ENCODE peak calls at places on chromosomes 6 and 20, in six cellular contexts. M is MM.1S, T is DND-41, K is heart left ventricle, Q is transverse colon, W is HL-60. X is an unnamed sample.

GRCh38 chr6:127225497-127225896 is 41.2 kb upstream of the RNF146 start:
- DNase-seq in Q (no peak), W (no peak), K (no peak), T (no peak), M (no peak), X (no peak)

GRCh38 chr6:57242505-57242904 is 20.4 kb upstream of the RAB23 start:
- DNase-seq in Q (no peak), M (no peak), W (no peak), T (no peak), K (no peak), X (no peak)

GRCh38 chr6:33960345-33961313 is 156.8 kb upstream of the MLN start:
- DNase-seq in M (no peak), W (no peak), Q (no peak), K (peak; percentile 47), T (no peak), X (no peak)

GRCh38 chr20:44134897-44135810 is 51.8 kb downstream of the JPH2 start:
- DNase-seq in W (no peak), K (no peak), T (no peak), M (no peak), Q (no peak), X (no peak)

GRCh38 chr6:120764312-120764711 is 570.0 kb downstream of the TBC1D32 start:
- DNase-seq in T (no peak), K (no peak), W (no peak), M (no peak), Q (no peak), X (no peak)

GRCh38 chr20:24494460-24494920 is 25.1 kb downstream of the SYNDIG1 start:
- DNase-seq in T (no peak), W (no peak), Q (no peak), K (no peak), M (no peak), X (no peak)

GRCh38 chr6:169793408-169793807 is 42.0 kb downstream of the ERMARD start:
- DNase-seq in K (no peak), Q (no peak), T (peak; percentile 93), W (no peak), M (no peak), X (peak; percentile 16)

GRCh38 chr20:1894951-1895673 is at the start of gene SIRPA:
- DNase-seq in T (peak; percentile 39), K (peak; percentile 81), Q (peak; percentile 49), M (peak; percentile 31), W (no peak), X (peak; percentile 44)

GRCh38 chr6:44537306-44538049 is 150.0 kb downstream of the CDC5L start:
- DNase-seq in M (no peak), K (no peak), W (no peak), T (no peak), Q (no peak), X (no peak)

GRCh38 chr20:22562620-22563019 is 21.8 kb downstream of the FOXA2 start:
- DNase-seq in K (no peak), W (no peak), T (no peak), Q (no peak), M (no peak), X (no peak)

GRCh38 chr6:110341671-110342304 is 16.4 kb downstream of the METTL24 start:
- DNase-seq in T (no peak), K (no peak), M (no peak), Q (no peak), W (no peak), X (no peak)

GRCh38 chr6:47403801-47404200 is 73.8 kb upstream of the CD2AP start:
- DNase-seq in Q (no peak), M (no peak), T (no peak), W (no peak), K (no peak), X (peak; percentile 60)

GRCh38 chr6:8499540-8499939 is 64.2 kb upstream of the SLC35B3 start:
- DNase-seq in Q (no peak), K (no peak), T (no peak), M (no peak), W (no peak), X (no peak)

GRCh38 chr6:32952817-32953739 is at the start of gene HLA-DMA:
- DNase-seq in M (peak; percentile 90), T (peak; percentile 61), K (peak; percentile 82), Q (peak; percentile 91), W (peak; percentile 93), X (peak; percentile 91)

GRCh38 chr6:144911322-144911721 is 626.2 kb downstream of the UTRN start:
- DNase-seq in K (no peak), Q (no peak), M (no peak), T (no peak), W (no peak), X (no peak)

GRCh38 chr6:34485321-34486060 is 19.6 kb downstream of the PACSIN1 start:
- DNase-seq in M (no peak), K (no peak), W (no peak), Q (no peak), T (no peak), X (no peak)

GRCh38 chr6:82588020-82588419 is 224.4 kb downstream of the TPBG start:
- DNase-seq in M (no peak), Q (no peak), K (no peak), T (no peak), W (no peak), X (no peak)

GRCh38 chr6:31711233-31711632 is 3.9 kb upstream of the LY6G6D start:
- DNase-seq in M (no peak), K (no peak), Q (peak; percentile 53), T (no peak), W (no peak), X (peak; percentile 63)

GRCh38 chr20:62725596-62726268 is 17.1 kb downstream of the NTSR1 start:
- DNase-seq in K (no peak), Q (no peak), W (no peak), M (no peak), T (no peak), X (no peak)

GRCh38 chr6:72042088-72042487 is 155.7 kb downstream of the RIMS1 start:
- DNase-seq in W (no peak), M (no peak), Q (no peak), T (no peak), K (no peak), X (no peak)

GRCh38 chr20:37396520-37397075 is 50.7 kb downstream of the SRC start:
- DNase-seq in T (no peak), M (no peak), Q (no peak), K (peak; percentile 44), W (no peak), X (no peak)

GRCh38 chr6:112470396-112470795 is 123.3 kb downstream of the RFPL4B start:
- DNase-seq in T (no peak), M (no peak), W (no peak), K (no peak), Q (no peak), X (no peak)

GRCh38 chr20:45445805-45446562 is 23.6 kb upstream of the WFDC2 start:
- DNase-seq in M (peak; percentile 56), T (peak; percentile 42), K (no peak), Q (peak; percentile 57), W (no peak), X (peak; percentile 56)

GRCh38 chr20:58614984-58615760 is 35.9 kb upstream of the STX16 start:
- DNase-seq in M (no peak), T (no peak), K (no peak), Q (no peak), W (no peak), X (no peak)

GRCh38 chr20:62805711-62806382 is 1.2 kb downstream of the OGFR start:
- DNase-seq in T (no peak), W (no peak), Q (no peak), K (peak; percentile 83), M (no peak), X (no peak)

GRCh38 chr6:42260424-42260888 is 42.8 kb upstream of the MRPS10 start:
- DNase-seq in M (no peak), T (no peak), K (no peak), Q (no peak), W (no peak), X (no peak)

GRCh38 chr6:42259841-42260395 is 42.3 kb upstream of the MRPS10 start:
- DNase-seq in Q (no peak), K (no peak), W (no peak), M (no peak), T (no peak), X (no peak)

GRCh38 chr6:42259286-42259685 is 41.6 kb upstream of the MRPS10 start:
- DNase-seq in K (no peak), W (no peak), T (no peak), M (no peak), Q (no peak), X (no peak)

GRCh38 chr6:42263165-42263852 is 45.6 kb upstream of the MRPS10 start:
- DNase-seq in W (no peak), M (no peak), K (no peak), T (no peak), Q (no peak), X (no peak)

GRCh38 chr6:42260972-42261371 is 43.3 kb upstream of the MRPS10 start:
- DNase-seq in M (no peak), Q (peak; percentile 28), W (no peak), K (no peak), T (peak; percentile 50), X (no peak)
- TF ChIP-seq CTCF in M (peak; percentile 37), Q (peak; percentile 47), W (no peak), K (peak; percentile 58), T (peak; percentile 68), X (peak; percentile 40)

DNA sequence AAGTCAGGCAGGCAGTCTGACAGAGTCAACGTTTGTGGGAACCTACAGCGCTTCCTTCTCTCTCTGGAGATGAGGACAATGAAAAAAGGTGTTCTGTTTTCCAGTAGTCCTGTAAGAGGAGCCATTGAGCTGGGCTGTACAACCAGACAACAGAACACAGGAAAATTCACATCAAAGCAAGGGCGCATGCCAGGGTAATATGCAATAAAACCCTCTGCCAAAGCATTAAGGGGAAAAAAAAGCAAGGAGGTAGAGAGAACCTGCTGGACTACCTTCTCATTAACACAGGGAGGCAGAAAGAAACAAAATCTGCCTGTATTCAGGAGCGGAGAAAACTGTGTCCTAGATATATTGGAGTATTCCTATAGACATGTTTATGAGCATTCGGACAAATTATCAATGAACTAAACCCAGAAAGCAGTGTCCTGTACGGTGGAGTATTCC is 1.3 kb downstream of the RNF24 start:
- DNase-seq in K (no peak), M (peak; percentile 74), T (peak; percentile 75), W (peak; percentile 80), Q (peak; percentile 68), X (peak; percentile 78)
- H3K4me3 ChIP-seq in K (no peak overlapping the region), M (peak overlapping the region; percentile 95), T (peak overlapping the region; percentile 95), W (peak overlapping the region; percentile 97), Q (peak overlapping the region; percentile 80), X (peak overlapping the region; percentile 79)

DNA sequence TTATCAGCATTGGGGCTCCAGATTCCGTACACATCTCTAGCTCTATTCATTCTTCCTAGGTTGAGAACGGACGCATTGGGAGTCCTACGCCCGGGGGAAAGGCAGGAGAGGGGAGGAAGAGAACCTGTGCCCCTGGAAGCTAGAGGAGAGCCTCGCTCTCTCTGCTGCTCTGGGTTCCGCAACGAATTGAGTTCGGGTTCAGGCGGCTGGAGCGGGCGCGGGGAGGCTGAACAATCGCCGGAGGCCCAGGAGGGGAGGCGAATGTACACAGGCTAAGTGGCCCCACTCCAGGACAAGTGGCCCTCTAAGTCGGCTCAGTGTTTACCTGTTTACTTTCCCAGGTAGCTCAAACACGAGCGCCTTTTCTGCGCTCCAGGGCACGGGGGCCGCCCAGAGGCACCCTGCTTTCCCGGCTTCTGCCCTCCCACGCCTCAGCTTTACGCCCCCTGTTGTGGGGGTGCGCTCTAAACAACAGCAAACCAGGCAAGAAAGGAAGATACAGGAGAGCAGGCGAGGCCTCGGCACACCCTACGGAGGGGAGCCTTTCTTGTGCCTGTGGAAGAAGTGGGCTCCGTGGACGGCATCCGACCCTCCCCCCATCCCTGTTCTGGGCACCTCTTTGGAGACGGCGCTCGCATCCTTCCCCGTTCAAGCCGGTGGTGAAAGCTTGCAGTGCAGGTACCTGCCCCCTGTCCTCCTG is 4.6 kb upstream of the NKX2-2 start:
- DNase-seq in M (no peak), Q (no peak), K (no peak), W (no peak), T (no peak), X (no peak)
- H3K27me3 ChIP-seq in M (peaks cover 72% of the 10 kb centered on the region), Q (peaks cover 100% of the 10 kb centered on the region), K (peaks cover 96% of the 10 kb centered on the region), W (peaks cover 88% of the 10 kb centered on the region), T (no peaks in the 10 kb centered on the region), X (peaks cover 99% of the 10 kb centered on the region)

GRCh38 chr6:104201557-104201956 is 658.2 kb downstream of the HACE1 start:
- DNase-seq in M (no peak), W (no peak), K (no peak), Q (no peak), T (no peak), X (no peak)
- TF ChIP-seq CTCF in M (no peak), W (no peak), K (no peak), Q (no peak), T (no peak), X (no peak)

X was measured in colonic mucosa.